ENCODE peak calls at places on chromosome 1, in nine cellular contexts. W is thoracic aorta; N is stimulated activated CD4-positive, alpha-beta T cell treated with anti-CD3 and anti-CD28 coated beads, Interleukin-4, amount 100 ng/mL, for 1 hour; J is H54; X is stimulated activated CD8-positive, alpha-beta memory T cell treated with anti-CD3 and anti-CD28 coated beads, Interleukin-4, amount 100 ng/mL, for 4 hours; U is left cardiac atrium; Q is transverse colon; E is PC-9; K is non-pigmented ciliary epithelial cell. Y is an unnamed sample.

GRCh38 chr1:7199077-7199779 is 414.0 kb downstream of the CAMTA1 start:
- DNase-seq in W (no peak), N (no peak), J (no peak), X (no peak), U (no peak), Q (no peak), E (no peak), K (no peak), Y (no peak)

GRCh38 chr1:232222614-232223013 is 407.3 kb downstream of the SIPA1L2 start:
- DNase-seq in W (no peak), N (no peak), J (no peak), X (no peak), U (no peak), Q (no peak), E (no peak), K (no peak), Y (no peak)

GRCh38 chr1:35885961-35886558 is 3.1 kb downstream of the AGO1 start:
- DNase-seq in W (no peak), N (no peak), J (no peak), X (no peak), U (peak), Q (no peak), E (no peak), K (no peak), Y (no peak)

GRCh38 chr1:231414260-231415016 is 7.6 kb downstream of the EGLN1 start:
- DNase-seq in W (no peak), N (no peak), J (no peak), X (no peak), U (no peak), Q (no peak), E (no peak), K (no peak), Y (no peak)

GRCh38 chr1:157523774-157524501 is 28.4 kb downstream of the FCRL5 start:
- DNase-seq in W (no peak), N (no peak), J (no peak), X (no peak), U (no peak), Q (peak), E (no peak), K (no peak), Y (no peak)

GRCh38 chr1:12511516-12512468 is 106.2 kb downstream of the DHRS3 start:
- DNase-seq in W (no peak), N (no peak), J (no peak), X (no peak), U (no peak), Q (no peak), E (no peak), K (no peak), Y (no peak)

GRCh38 chr1:193498088-193498605 is 311.7 kb upstream of the B3GALT2 start:
- DNase-seq in W (no peak), N (no peak), J (no peak), X (no peak), U (no peak), Q (no peak), E (no peak), K (no peak), Y (no peak)

GRCh38 chr1:204591473-204592090 is 75.4 kb downstream of the MDM4 start:
- DNase-seq in W (no peak), N (no peak), J (peak), X (no peak), U (no peak), Q (no peak), E (no peak), K (peak), Y (no peak)

GRCh38 chr1:201085902-201086735 is 26.1 kb downstream of the CACNA1S start:
- DNase-seq in W (no peak), N (peak), J (peak), X (no peak), U (peak), Q (peak), E (peak), K (no peak), Y (peak)

GRCh38 chr1:184359909-184360308 is 26.9 kb upstream of the C1orf21 start:
- DNase-seq in W (no peak), N (no peak), J (no peak), X (no peak), U (no peak), Q (no peak), E (no peak), K (no peak), Y (no peak)

GRCh38 chr1:224183591-224184312 is 712 bp downstream of the DEGS1 start:
- DNase-seq in W (no peak), N (peak), J (peak), X (no peak), U (peak), Q (peak), E (peak), K (no peak), Y (peak)

GRCh38 chr1:61322008-61322744 is 239.8 kb downstream of the NFIA start:
- DNase-seq in W (no peak), N (no peak), J (no peak), X (no peak), U (no peak), Q (no peak), E (no peak), K (no peak), Y (no peak)

GRCh38 chr1:111164151-111164550 is 24.1 kb downstream of the CEPT1 start:
- DNase-seq in W (no peak), N (no peak), J (no peak), X (no peak), U (no peak), Q (no peak), E (no peak), K (no peak), Y (no peak)